ENCODE peak calls at places on chromosomes 6 and 20, in four cellular contexts. R is NB4, X is fibroblast of mammary gland, Q is activated B cell treated with CpG ODN at 0.5 μM for 24 hours. P is an unnamed sample.

GRCh38 chr6:139588734-139589418 is 214.4 kb upstream of the CITED2 start:
- DNase-seq in X (peak), Q (no peak), R (no peak), P (no peak)

GRCh38 chr6:139407718-139408222 is 33.3 kb upstream of the CITED2 start:
- DNase-seq in X (peak), Q (no peak), R (no peak), P (no peak)

GRCh38 chr6:44127186-44128019 is at the start of the genes MRPL14 and TMEM63B:
- DNase-seq in R (peak), X (peak), Q (peak), P (peak)

GRCh38 chr6:14598017-14598864 is 480.7 kb downstream of the CD83 start:
- DNase-seq in Q (no peak), R (no peak), X (no peak), P (no peak)

GRCh38 chr6:149112976-149113375 is 204.5 kb upstream of the TAB2 start:
- DNase-seq in X (no peak), R (no peak), Q (no peak), P (no peak)

GRCh38 chr6:11231564-11232176 is 798 bp downstream of the NEDD9 start:
- DNase-seq in R (no peak), Q (no peak), X (no peak), P (no peak)

GRCh38 chr6:31267504-31268371 is 4.2 kb downstream of the HLA-C start:
- DNase-seq in Q (no peak), X (no peak), R (no peak), P (no peak)

GRCh38 chr6:162443101-162443500 is 284.5 kb downstream of the PRKN start:
- DNase-seq in Q (no peak), R (no peak), X (no peak), P (peak)

GRCh38 chr6:108556864-108557493 is 3.7 kb upstream of the FOXO3 start:
- DNase-seq in R (no peak), Q (no peak), X (no peak), P (peak)

GRCh38 chr6:158040804-158041347 is 59.2 kb downstream of the SYNJ2 start:
- DNase-seq in R (no peak), Q (no peak), X (peak), P (no peak)

DNA sequence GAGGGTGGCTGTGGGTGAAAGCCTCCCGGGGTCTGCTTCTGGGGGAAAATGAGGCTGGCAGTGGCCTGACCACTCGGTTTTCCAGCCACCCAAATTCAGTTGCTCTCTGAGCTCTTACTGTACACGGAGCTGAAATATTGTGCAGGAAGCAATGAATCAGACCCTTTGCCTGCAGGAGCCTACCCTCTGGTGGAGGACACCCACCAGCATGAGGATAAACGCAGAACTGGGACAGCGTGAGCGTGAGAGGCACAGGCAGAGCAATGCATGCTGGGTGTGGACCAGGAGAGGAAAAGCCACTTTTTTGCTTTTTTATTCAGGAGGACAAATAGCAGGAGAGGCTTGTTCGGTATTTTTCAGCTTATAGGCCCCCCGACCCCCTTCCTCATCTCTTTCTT is 298.1 kb downstream of the QKI start:
- DNase-seq in X (peak), R (no peak), Q (no peak), P (no peak)
- TF ChIP-seq CTCF in X (peak), R (peak), Q (no peak), P (no peak)

GRCh38 chr6:85594197-85594930 is 706 bp upstream of the SNX14 start:
- DNase-seq in R (no peak), Q (no peak), X (peak), P (no peak)

GRCh38 chr6:85591207-85591606 is 2.5 kb downstream of the SNX14 start:
- DNase-seq in X (no peak), Q (no peak), R (no peak), P (no peak)

GRCh38 chr6:85592044-85592443 is 1.6 kb downstream of the SNX14 start:
- DNase-seq in R (no peak), Q (no peak), X (no peak), P (no peak)

DNA sequence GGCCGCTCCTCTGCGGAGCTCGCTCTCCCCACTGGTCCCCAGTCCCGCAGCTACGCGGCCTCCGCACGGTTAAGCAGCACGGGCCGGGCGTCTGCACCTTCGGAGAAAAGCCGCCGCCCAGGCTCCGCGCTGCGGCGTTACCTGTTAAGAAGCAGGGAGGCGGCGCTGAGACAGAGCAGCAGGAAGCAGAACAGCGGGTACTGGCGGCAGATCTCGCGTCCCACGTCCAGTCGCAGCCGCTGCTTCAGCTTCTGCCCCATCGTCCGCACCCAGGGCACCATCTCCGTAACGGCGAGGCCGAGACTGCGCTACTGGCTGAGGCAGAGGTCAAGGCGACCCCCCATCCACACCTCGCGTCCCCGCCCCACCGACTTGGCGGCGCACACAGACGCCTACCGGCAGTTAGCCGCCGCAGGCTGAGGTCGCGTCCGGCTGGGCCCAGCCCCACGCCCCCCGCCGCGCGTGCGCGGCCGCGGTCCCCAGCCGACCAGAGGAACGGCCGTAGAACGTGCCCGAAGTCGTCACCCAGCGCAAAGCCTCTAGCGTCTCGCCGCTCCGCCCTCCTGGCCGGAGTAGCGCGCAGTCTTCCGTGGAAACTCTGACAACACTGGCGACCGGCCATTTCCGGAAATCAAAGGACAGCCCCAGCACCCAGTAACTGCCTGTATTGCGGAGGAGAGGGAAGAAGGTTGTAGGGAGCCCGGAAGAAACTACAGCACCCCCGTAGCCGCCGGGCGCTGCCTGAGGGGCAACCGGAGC is at the start of gene SNX14:
- DNase-seq in X (peak), Q (peak), R (peak), P (peak)
- TF ChIP-seq CTCF in X (no peak), Q (no peak), R (no peak), P (no peak)

GRCh38 chr6:8174571-8174970 is 72.2 kb upstream of the EEF1E1 start:
- DNase-seq in Q (no peak), R (no peak), X (no peak), P (no peak)

GRCh38 chr6:8166156-8166555 is 63.8 kb upstream of the EEF1E1 start:
- DNase-seq in X (no peak), R (no peak), Q (no peak), P (no peak)

GRCh38 chr6:8172510-8172909 is 70.2 kb upstream of the EEF1E1 start:
- DNase-seq in R (peak), Q (no peak), X (no peak), P (no peak)

GRCh38 chr6:8170754-8171153 is 68.4 kb upstream of the EEF1E1 start:
- DNase-seq in X (no peak), Q (no peak), R (no peak), P (no peak)

DNA sequence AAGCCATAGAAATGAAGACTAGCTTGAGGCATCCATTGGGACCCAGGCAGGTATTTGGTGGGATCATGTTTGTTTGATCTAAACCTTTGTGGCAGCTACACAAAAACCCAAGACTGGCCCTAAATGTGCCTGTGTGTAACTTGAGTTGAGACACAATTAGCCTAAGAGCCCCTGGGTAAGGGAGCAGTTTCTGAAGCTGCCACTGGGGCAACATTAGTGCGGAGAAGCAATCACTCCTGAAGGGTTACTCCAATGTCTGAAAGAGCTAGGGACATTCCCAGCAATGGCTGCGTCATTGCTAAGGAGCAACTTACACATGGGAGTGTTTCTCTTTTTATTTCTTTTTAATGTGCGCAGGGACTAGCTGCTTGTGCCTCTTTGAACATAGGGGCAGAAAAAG is 67.9 kb upstream of the EEF1E1 start:
- DNase-seq in R (no peak), X (no peak), Q (no peak), P (no peak)
- TF ChIP-seq CTCF in R (peak), X (no peak), Q (no peak), P (no peak)

GRCh38 chr6:36076178-36077088 is 48.8 kb downstream of the MAPK14 start:
- DNase-seq in R (no peak), X (no peak), Q (no peak), P (no peak)

GRCh38 chr6:36075656-36076055 is 48.0 kb downstream of the MAPK14 start:
- DNase-seq in R (peak), X (no peak), Q (no peak), P (no peak)

GRCh38 chr6:36071281-36071680 is 43.7 kb downstream of the MAPK14 start:
- DNase-seq in X (no peak), Q (no peak), R (no peak), P (no peak)

GRCh38 chr6:36071714-36072113 is 44.1 kb downstream of the MAPK14 start:
- DNase-seq in R (no peak), Q (no peak), X (no peak), P (no peak)

DNA sequence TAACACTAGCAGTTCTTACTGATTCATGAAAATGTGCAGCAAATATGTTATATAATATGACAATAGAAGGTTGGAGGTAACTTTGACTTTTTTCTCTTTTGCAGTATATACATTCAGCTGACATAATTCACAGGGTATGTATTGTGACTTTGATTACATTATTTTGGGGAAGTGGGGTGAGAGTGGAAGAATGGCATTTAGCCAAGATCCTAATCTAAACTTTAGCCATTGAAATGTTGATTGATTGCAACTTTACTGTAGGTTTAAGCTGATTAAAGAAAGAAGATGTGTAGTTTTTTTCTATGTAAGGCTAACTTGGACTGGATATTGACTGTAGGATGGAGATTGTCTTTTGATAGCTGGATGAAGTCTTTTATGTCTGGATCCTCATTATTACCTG is 46.0 kb downstream of the MAPK14 start:
- DNase-seq in X (no peak), Q (no peak), R (no peak), P (no peak)
- TF ChIP-seq CTCF in X (peak), Q (no peak), R (no peak), P (no peak)

GRCh38 chr6:119283214-119283613 is 66.3 kb downstream of the MAN1A1 start:
- DNase-seq in Q (no peak), R (no peak), X (peak), P (no peak)

GRCh38 chr6:119283979-119284545 is 65.5 kb downstream of the MAN1A1 start:
- DNase-seq in X (no peak), Q (no peak), R (no peak), P (no peak)

GRCh38 chr6:119280586-119281163 is 68.9 kb downstream of the MAN1A1 start:
- DNase-seq in Q (no peak), R (no peak), X (peak), P (no peak)

GRCh38 chr6:119285908-119286625 is 63.5 kb downstream of the MAN1A1 start:
- DNase-seq in R (no peak), Q (no peak), X (peak), P (no peak)

DNA sequence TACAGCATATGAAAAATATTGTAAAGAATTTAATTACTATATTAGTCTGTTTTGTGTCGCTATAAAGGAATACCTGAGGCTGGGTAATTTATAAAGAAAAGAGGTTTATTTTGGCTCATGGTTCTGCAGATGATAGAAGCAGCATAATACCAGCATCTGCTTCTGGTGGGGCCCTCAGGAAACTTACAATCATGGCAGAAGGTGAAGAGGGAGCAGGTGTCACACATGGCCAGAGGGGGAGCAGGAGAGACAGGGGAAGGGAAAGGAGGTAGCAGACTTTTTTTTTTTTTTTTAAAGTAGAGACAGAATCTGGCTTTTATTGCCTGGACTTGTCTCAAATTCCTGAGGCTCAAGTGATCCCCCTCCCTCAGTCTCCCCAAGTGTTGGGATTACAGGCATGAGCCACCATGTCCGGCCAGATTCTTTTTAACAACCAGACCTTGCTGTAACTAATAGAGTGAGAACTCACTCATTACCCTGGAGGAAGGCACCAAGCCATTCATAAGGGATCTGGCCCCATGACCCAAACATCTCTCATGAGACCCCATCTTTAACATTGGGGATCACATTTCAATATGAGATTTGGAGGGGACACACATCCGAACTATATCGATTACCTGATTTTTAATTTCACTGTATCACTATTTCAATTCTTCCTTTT is 64.6 kb downstream of the MAN1A1 start:
- DNase-seq in R (no peak), Q (no peak), X (no peak), P (no peak)
- TF ChIP-seq CTCF in R (no peak), Q (no peak), X (peak), P (no peak)

DNA sequence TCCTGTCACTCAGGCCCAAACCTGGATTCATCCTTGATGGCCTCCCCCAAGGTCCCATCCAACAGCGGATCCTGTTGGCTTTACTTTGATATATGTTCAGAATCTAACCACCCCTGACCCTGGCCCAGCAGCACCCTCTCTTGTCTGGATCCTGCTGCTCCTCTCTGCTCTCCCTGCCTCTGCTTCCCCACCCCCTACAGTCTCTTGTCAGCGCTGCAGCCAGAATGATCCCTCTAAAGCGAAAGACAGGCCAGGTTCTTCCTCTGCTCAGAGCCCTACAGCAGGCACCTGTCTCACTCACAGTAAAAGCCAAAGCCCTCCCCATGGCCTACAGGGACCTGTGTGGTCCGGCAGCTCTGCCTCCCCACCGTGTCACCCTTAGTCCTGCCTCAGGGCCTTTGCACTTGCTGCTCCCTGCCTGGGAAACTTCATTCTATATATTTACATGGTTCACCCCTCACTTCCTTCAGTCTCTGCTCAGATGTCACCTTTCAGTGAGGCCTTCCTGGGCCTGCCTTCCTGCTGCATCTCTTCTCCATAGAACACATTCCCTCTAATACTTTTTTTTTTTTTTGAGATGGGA is 37.4 kb upstream of the KCNB1 start:
- DNase-seq in X (no peak), R (no peak), Q (no peak), P (no peak)
- TF ChIP-seq CTCF in X (no peak), R (peak), Q (no peak), P (no peak)

DNA sequence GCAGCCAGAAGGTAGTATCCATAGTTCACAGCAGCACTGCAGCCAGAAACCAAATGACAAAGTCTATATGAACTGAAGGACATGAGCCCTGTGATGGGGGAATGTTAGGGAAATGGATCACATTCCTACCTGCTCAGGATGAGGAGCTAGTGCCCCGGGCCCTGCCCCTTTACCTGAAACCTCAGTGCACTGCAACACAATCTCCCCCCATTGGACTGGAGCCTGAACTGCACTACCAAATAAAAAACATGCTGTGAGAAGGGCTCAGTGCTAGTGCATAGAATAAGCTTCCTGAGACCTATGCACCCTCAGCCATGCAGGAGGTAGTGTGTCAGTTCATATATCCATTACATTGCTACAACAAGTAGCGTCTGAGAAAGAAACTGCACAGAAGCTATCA is 477.8 kb downstream of the HACE1 start:
- DNase-seq in R (no peak), Q (no peak), X (no peak), P (no peak)
- TF ChIP-seq CTCF in R (no peak), Q (no peak), X (no peak), P (no peak)